ENCODE peak calls at places on chromosomes 1 and 21, in six cellular contexts. N is psoas muscle, K is esophagus squamous epithelium, V is tibial artery, T is transverse colon, P is heart right ventricle. D is an unnamed sample.
A peak's percentile ranks its signal among the peaks of the same experiment; 100 is the strongest.

GRCh38 chr1:211756471-211757020 is 74.0 kb downstream of the LPGAT1 start:
- DNase-seq in P (no peak), V (no peak), T (no peak), K (no peak), N (no peak), D (no peak)

GRCh38 chr1:41672173-41672572 is 187.7 kb upstream of the EDN2 start:
- DNase-seq in N (no peak), P (no peak), K (no peak), T (no peak), V (no peak), D (no peak)

GRCh38 chr1:201259476-201260235 is 23.6 kb upstream of the PKP1 start:
- DNase-seq in V (no peak), P (no peak), K (no peak), N (no peak), T (no peak), D (no peak)

GRCh38 chr1:244049142-244049968 is 1.7 kb upstream of the ZBTB18 start:
- DNase-seq in N (peak; percentile 51), P (peak; percentile 31), K (no peak), V (no peak), T (peak; percentile 62), D (no peak)

GRCh38 chr1:242523968-242524570 is 428 bp downstream of the PLD5 start:
- DNase-seq in N (peak; percentile 19), K (no peak), T (no peak), P (no peak), V (peak; percentile 67), D (peak; percentile 73)

GRCh38 chr1:221011145-221011544 is 131.9 kb downstream of the HLX start:
- DNase-seq in V (peak; percentile 69), K (no peak), N (no peak), P (no peak), T (no peak), D (no peak)

GRCh38 chr1:241325441-241325840 is 31.6 kb downstream of the RGS7 start:
- DNase-seq in K (no peak), P (no peak), N (no peak), V (no peak), T (no peak), D (no peak)

GRCh38 chr1:84174051-84174556 is 30.0 kb downstream of the PRKACB start:
- DNase-seq in K (no peak), T (no peak), P (no peak), V (no peak), N (no peak), D (no peak)

GRCh38 chr1:59411147-59411546 is 114.3 kb downstream of the FGGY start:
- DNase-seq in K (no peak), P (no peak), V (no peak), N (no peak), T (no peak), D (no peak)

GRCh38 chr1:110053557-110054428 is 16.7 kb downstream of the ALX3 start:
- DNase-seq in N (peak; percentile 77), T (peak; percentile 77), K (no peak), P (peak; percentile 62), V (no peak), D (no peak)

GRCh38 chr1:110483308-110483685 is 32.3 kb downstream of the PROK1 start:
- DNase-seq in N (no peak), T (no peak), V (no peak), K (no peak), P (no peak), D (no peak)

GRCh38 chr1:42133809-42134526 is 19.2 kb upstream of the GUCA2B start:
- DNase-seq in N (no peak), K (no peak), V (no peak), P (no peak), T (no peak), D (no peak)

GRCh38 chr1:75625795-75626194 is 14.9 kb upstream of the SLC44A5 start:
- DNase-seq in K (no peak), V (no peak), T (no peak), P (no peak), N (no peak), D (no peak)

GRCh38 chr1:151989131-151989868 is 4.4 kb downstream of the S100A10 start:
- DNase-seq in N (peak; percentile 79), P (peak; percentile 48), K (no peak), V (peak; percentile 91), T (peak; percentile 76), D (peak; percentile 90)

GRCh38 chr1:185733818-185734709 is at the start of gene HMCN1:
- DNase-seq in N (peak; percentile 78), K (no peak), T (peak; percentile 54), V (peak; percentile 89), P (peak; percentile 84), D (peak; percentile 87)

GRCh38 chr1:230158422-230159291 is 91.6 kb downstream of the GALNT2 start:
- DNase-seq in N (no peak), P (no peak), K (no peak), T (peak; percentile 60), V (no peak), D (no peak)

GRCh38 chr1:96541491-96541890 is 180.1 kb upstream of the PTBP2 start:
- DNase-seq in N (no peak), V (no peak), K (no peak), P (no peak), T (no peak), D (no peak)

GRCh38 chr1:224874775-224875174 is 54.7 kb upstream of the DNAH14 start:
- DNase-seq in K (no peak), T (no peak), N (no peak), P (no peak), V (no peak), D (no peak)

GRCh38 chr1:148362930-148363810 is 119.9 kb downstream of the PPIAL4G start:
- DNase-seq in T (no peak), K (no peak), N (no peak), P (no peak), V (no peak), D (no peak)

GRCh38 chr1:30087465-30087864 is 635.9 kb downstream of the MATN1 start:
- DNase-seq in P (no peak), K (no peak), N (no peak), V (no peak), T (no peak), D (no peak)

GRCh38 chr1:108719654-108720435 is 7.1 kb downstream of the FNDC7 start:
- DNase-seq in P (no peak), V (no peak), N (no peak), T (no peak), K (no peak), D (no peak)

GRCh38 chr1:247294282-247294681 is 37.4 kb downstream of the ZNF496 start:
- DNase-seq in V (peak; percentile 1), K (no peak), P (no peak), T (no peak), N (no peak), D (no peak)

GRCh38 chr1:27568247-27569087 is 35.5 kb downstream of the AHDC1 start:
- DNase-seq in N (peak; percentile 96), V (peak; percentile 99), K (peak; percentile 59), P (peak; percentile 94), T (peak; percentile 98), D (peak; percentile 97)

GRCh38 chr1:32651461-32652073 is 559 bp downstream of the RBBP4 start:
- DNase-seq in K (no peak), T (no peak), V (no peak), P (no peak), N (no peak), D (no peak)

GRCh38 chr1:153361129-153362109 is 3.8 kb downstream of the S100A9 start:
- DNase-seq in N (no peak), P (no peak), V (peak; percentile 10), K (no peak), T (no peak), D (peak; percentile 29)
- H3K27ac ChIP-seq in N (no peak overlapping the region), P (no peak overlapping the region), V (no peak overlapping the region), K (peak overlapping the region; percentile 93), T (no peak overlapping the region), D (no peak overlapping the region)

GRCh38 chr21:31398574-31398973 is 54.5 kb upstream of the TIAM1 start:
- DNase-seq in N (no peak), P (no peak), K (no peak), V (peak; percentile 1), T (no peak), D (peak; percentile 3)
- H3K4me3 ChIP-seq in N (no peak overlapping the region), P (no peak overlapping the region), K (no peak overlapping the region), V (no peak overlapping the region), T (no peak overlapping the region), D (no peak overlapping the region)

DNA sequence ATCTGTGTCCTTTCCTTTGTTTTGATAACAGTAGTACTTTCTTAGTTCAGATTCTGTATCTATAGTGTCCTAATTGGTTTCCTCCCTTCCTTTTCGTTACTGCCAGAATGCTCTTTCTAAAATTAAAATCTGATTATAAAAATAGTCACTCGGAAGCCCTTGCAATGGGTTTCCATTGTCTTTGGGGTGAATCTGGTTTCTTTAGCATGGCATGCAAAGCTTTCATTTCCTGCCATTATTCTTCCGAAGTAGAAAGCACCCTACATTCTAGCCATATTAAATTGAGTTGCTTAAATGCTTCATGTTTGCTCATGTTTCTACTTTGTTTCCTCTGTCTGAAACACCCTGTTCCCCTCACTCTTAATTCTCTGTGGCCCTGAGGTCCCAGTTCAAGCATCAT is 53.2 kb upstream of the MACF1 start:
- DNase-seq in T (no peak), N (no peak), K (no peak), P (no peak), V (no peak), D (no peak)
- TF ChIP-seq CTCF in T (no peak), N (no peak), K (no peak), P (no peak), V (no peak), D (no peak)

GRCh38 chr1:162204883-162205132 is 135.3 kb downstream of the NOS1AP start:
- DNase-seq in T (no peak), V (no peak), K (no peak), N (no peak), P (no peak), D (no peak)

GRCh38 chr1:162204129-162204882 is 134.8 kb downstream of the NOS1AP start:
- DNase-seq in N (no peak), T (no peak), V (no peak), P (no peak), K (no peak), D (no peak)

GRCh38 chr1:162207862-162208261 is 138.4 kb downstream of the NOS1AP start:
- DNase-seq in K (no peak), P (no peak), N (no peak), V (no peak), T (no peak), D (no peak)

GRCh38 chr1:162206300-162206699 is 136.8 kb downstream of the NOS1AP start:
- DNase-seq in P (no peak), T (no peak), K (no peak), N (no peak), V (no peak), D (no peak)

DNA sequence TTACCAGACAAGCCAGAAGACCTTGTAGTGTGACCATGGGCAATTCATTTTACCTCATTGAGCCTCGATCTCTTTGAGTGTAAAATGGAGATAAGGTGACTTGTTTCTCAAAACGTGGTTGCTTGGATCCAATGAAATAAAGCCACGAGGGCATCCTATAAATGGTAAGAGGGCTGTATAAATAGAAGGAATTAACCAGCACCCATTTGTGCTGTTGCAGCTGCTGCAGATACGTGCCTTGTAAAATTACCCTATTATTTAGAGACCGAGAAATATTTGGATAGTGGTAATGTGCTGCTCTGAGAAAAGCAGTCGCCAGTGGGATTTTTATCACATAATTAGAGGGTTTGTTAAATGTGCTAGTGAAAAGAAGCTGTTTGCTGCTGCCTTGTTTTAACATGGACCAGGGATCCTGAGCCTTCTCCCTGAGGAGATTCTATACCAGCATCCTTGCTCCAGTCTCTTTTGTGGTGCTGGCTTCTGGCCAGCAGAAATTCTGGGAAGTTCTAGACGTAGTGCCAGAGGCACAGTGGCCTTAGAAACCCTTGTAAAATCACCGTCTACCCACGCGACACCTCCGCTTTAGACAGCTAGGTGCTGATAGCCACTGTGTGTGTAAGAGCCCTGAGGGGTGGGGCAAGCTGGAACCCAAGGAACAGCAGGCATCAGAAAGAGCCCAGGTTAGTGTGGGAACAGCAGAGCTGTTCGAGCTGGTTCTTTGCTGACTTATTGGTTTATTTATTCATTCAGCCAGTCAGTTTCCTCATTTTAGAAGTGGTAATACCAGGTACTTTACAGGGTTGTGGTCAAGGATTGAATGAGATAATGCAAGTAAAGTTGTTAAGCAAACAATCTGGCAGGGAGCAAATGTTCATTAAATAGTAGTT is 137.5 kb downstream of the NOS1AP start:
- DNase-seq in P (peak; percentile 18), K (no peak), T (peak; percentile 62), N (no peak), V (peak; percentile 70), D (no peak)
- H3K27ac ChIP-seq in P (no peak overlapping the region), K (peak overlapping the region; percentile 35), T (peak overlapping the region; percentile 66), N (no peak overlapping the region), V (no peak overlapping the region), D (peak overlapping the region; percentile 9)